ENCODE peak calls at places on chromosomes 1 and 21, in four cellular contexts. One of them, this sample, is unnamed.
A peak's percentile ranks its signal among the peaks of the same experiment; 100 is the strongest.

GRCh38 chr1:36755313-36756230 is 272.9 kb upstream of the CSF3R start:
- DNase-seq in Calu3: no peak
- DNase-seq in fibroblast of the aortic adventitia: no peak
- DNase-seq in PC-3: no peak
- DNase-seq in this sample: no peak

GRCh38 chr1:93244298-93245069 is 64.0 kb downstream of the CCDC18 start:
- DNase-seq in Calu3: no peak
- DNase-seq in PC-3: no peak
- DNase-seq in fibroblast of the aortic adventitia: peak; percentile 14
- DNase-seq in this sample: no peak

GRCh38 chr1:213987422-213987875 is 324 bp upstream of the PROX1 start:
- DNase-seq in Calu3: no peak
- DNase-seq in fibroblast of the aortic adventitia: no peak
- DNase-seq in PC-3: peak; percentile 30
- DNase-seq in this sample: no peak

GRCh38 chr1:174397261-174397660 is 50.5 kb upstream of the GPR52 start:
- DNase-seq in PC-3: no peak
- DNase-seq in Calu3: no peak
- DNase-seq in fibroblast of the aortic adventitia: no peak
- DNase-seq in this sample: no peak

GRCh38 chr1:209895709-209896108 is 42.3 kb upstream of the SYT14 start:
- DNase-seq in fibroblast of the aortic adventitia: peak; percentile 81
- DNase-seq in Calu3: peak; percentile 56
- DNase-seq in PC-3: peak; percentile 96
- DNase-seq in this sample: peak; percentile 81

GRCh38 chr1:45544530-45544929 is 6.1 kb upstream of the AKR1A1 start:
- DNase-seq in PC-3: no peak
- DNase-seq in Calu3: no peak
- DNase-seq in fibroblast of the aortic adventitia: no peak
- DNase-seq in this sample: no peak

GRCh38 chr1:41394918-41395598 is 33.8 kb downstream of the FOXO6 start:
- DNase-seq in PC-3: no peak
- DNase-seq in Calu3: no peak
- DNase-seq in fibroblast of the aortic adventitia: no peak
- DNase-seq in this sample: no peak

GRCh38 chr1:71667224-71667623 is 586.4 kb upstream of the ZRANB2 start:
- DNase-seq in fibroblast of the aortic adventitia: peak; percentile 57
- DNase-seq in PC-3: peak; percentile 28
- DNase-seq in Calu3: no peak
- DNase-seq in this sample: no peak

GRCh38 chr1:9363061-9363471 is 70.4 kb downstream of the SPSB1 start:
- DNase-seq in fibroblast of the aortic adventitia: no peak
- DNase-seq in Calu3: no peak
- DNase-seq in PC-3: no peak
- DNase-seq in this sample: no peak

GRCh38 chr1:79375352-79375751 is 368.8 kb upstream of the ADGRL4 start:
- DNase-seq in Calu3: no peak
- DNase-seq in fibroblast of the aortic adventitia: no peak
- DNase-seq in PC-3: no peak
- DNase-seq in this sample: no peak

GRCh38 chr1:200888349-200888838 is 6.3 kb upstream of the INAVA start:
- DNase-seq in PC-3: peak; percentile 53
- DNase-seq in fibroblast of the aortic adventitia: no peak
- DNase-seq in Calu3: peak; percentile 30
- DNase-seq in this sample: no peak

GRCh38 chr21:45970674-45971486 is 10.7 kb upstream of the COL6A1 start:
- DNase-seq in Calu3: peak; percentile 68
- DNase-seq in PC-3: peak; percentile 62
- DNase-seq in fibroblast of the aortic adventitia: peak; percentile 52
- DNase-seq in this sample: no peak

GRCh38 chr1:116824631-116825399 is 70.6 kb downstream of the CD2 start:
- DNase-seq in Calu3: no peak
- DNase-seq in PC-3: no peak
- DNase-seq in fibroblast of the aortic adventitia: no peak
- DNase-seq in this sample: no peak

GRCh38 chr1:211329764-211330201 is 3.1 kb downstream of the TRAF5 start:
- DNase-seq in PC-3: no peak
- DNase-seq in fibroblast of the aortic adventitia: no peak
- DNase-seq in Calu3: no peak
- DNase-seq in this sample: no peak

GRCh38 chr1:17903386-17903785 is 148.3 kb downstream of the ACTL8 start:
- DNase-seq in PC-3: no peak
- DNase-seq in fibroblast of the aortic adventitia: peak; percentile 17
- DNase-seq in Calu3: peak; percentile 10
- DNase-seq in this sample: no peak

GRCh38 chr1:59900640-59901039 is 25.9 kb downstream of the CYP2J2 start:
- DNase-seq in PC-3: no peak
- DNase-seq in fibroblast of the aortic adventitia: no peak
- DNase-seq in Calu3: no peak
- DNase-seq in this sample: no peak

GRCh38 chr1:76939107-76939816 is 72.0 kb downstream of the ST6GALNAC5 start:
- DNase-seq in PC-3: no peak
- DNase-seq in fibroblast of the aortic adventitia: peak; percentile 21
- DNase-seq in Calu3: no peak
- DNase-seq in this sample: peak; percentile 72

GRCh38 chr1:236039736-236040670 is 24.9 kb downstream of the NID1 start:
- DNase-seq in Calu3: no peak
- DNase-seq in PC-3: no peak
- DNase-seq in fibroblast of the aortic adventitia: peak; percentile 46
- DNase-seq in this sample: no peak

GRCh38 chr21:28762357-28762735 is 230.3 kb downstream of the LTN1 start:
- DNase-seq in PC-3: no peak
- DNase-seq in fibroblast of the aortic adventitia: no peak
- DNase-seq in Calu3: no peak
- DNase-seq in this sample: no peak

GRCh38 chr1:186244825-186245224 is 130.2 kb downstream of the TPR start:
- DNase-seq in PC-3: peak; percentile 9
- DNase-seq in Calu3: no peak
- DNase-seq in fibroblast of the aortic adventitia: peak; percentile 7
- DNase-seq in this sample: no peak

GRCh38 chr1:35650416-35650815 is 9.1 kb upstream of the PSMB2 start:
- DNase-seq in Calu3: no peak
- DNase-seq in fibroblast of the aortic adventitia: no peak
- DNase-seq in PC-3: no peak
- DNase-seq in this sample: no peak

GRCh38 chr1:66739401-66740157 is 12.7 kb upstream of the DYNLT5 start:
- DNase-seq in PC-3: no peak
- DNase-seq in Calu3: no peak
- DNase-seq in fibroblast of the aortic adventitia: no peak
- DNase-seq in this sample: no peak

GRCh38 chr1:193927550-193927949 is 741.1 kb upstream of the B3GALT2 start:
- DNase-seq in fibroblast of the aortic adventitia: no peak
- DNase-seq in Calu3: no peak
- DNase-seq in PC-3: no peak
- DNase-seq in this sample: no peak

GRCh38 chr1:16257968-16258367 is 21.0 kb upstream of the CPLANE2 start:
- DNase-seq in fibroblast of the aortic adventitia: no peak
- DNase-seq in Calu3: no peak
- DNase-seq in PC-3: no peak
- DNase-seq in this sample: no peak

GRCh38 chr1:112905420-112906154 is 50.4 kb downstream of the SLC16A1 start:
- DNase-seq in fibroblast of the aortic adventitia: peak; percentile 63
- DNase-seq in Calu3: peak; percentile 11
- DNase-seq in PC-3: peak; percentile 67
- DNase-seq in this sample: no peak

GRCh38 chr1:54077359-54077758 is 24.0 kb downstream of the TCEANC2 start:
- DNase-seq in fibroblast of the aortic adventitia: no peak
- DNase-seq in Calu3: no peak
- DNase-seq in PC-3: no peak
- DNase-seq in this sample: no peak

GRCh38 chr1:54084794-54085193 is 31.4 kb downstream of the TCEANC2 start:
- DNase-seq in Calu3: no peak
- DNase-seq in fibroblast of the aortic adventitia: no peak
- DNase-seq in PC-3: no peak
- DNase-seq in this sample: no peak

GRCh38 chr1:54086754-54087153 is 33.3 kb downstream of the TCEANC2 start:
- DNase-seq in Calu3: no peak
- DNase-seq in PC-3: no peak
- DNase-seq in fibroblast of the aortic adventitia: no peak
- DNase-seq in this sample: no peak

GRCh38 chr1:54080598-54081049 is 27.2 kb downstream of the TCEANC2 start:
- DNase-seq in Calu3: no peak
- DNase-seq in PC-3: no peak
- DNase-seq in fibroblast of the aortic adventitia: no peak
- DNase-seq in this sample: no peak

DNA sequence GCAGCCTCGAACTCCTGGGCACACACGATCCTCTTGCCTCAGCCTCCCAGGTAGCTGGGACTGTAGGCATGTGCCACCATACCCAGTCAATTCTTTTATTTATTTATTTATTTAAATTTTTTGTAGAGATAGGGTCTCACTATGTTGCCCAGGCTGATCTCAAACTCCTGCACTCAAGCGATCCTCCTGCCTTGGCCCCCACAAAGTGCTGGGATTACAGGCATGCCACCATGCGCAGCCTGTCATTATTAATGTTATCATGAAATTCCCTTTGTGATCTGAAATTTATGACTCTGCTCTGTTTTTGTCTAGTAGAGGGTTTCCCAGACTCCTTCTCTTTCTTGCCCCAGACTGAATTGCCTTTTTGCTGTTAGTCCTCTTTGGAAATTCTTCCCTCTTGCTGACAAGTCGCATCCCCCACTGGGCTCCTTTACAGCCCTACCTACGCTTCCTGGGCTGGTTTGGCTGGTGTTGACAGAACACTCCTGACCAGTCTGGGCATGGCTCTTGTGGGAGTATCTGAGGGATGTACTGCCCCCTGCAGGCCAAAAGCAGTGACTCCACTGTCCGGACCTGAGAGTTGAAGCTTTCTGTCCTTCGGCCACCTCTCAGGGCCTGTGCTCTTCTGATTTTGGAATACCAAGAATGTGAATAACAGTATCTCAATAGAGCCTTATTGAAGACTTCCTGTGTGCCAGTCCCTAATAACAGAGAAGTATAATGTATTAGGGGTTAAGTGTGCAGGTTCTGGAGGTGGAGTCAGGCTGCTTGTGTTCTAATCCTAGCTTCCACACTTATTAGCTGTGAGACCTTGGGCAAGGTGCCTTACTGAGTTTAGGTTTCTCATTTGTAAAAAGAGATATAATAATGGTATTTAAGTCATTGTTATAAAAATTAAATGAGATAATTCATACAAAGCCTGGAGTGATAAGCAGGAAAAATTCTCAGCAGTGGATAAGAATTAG is 28.2 kb downstream of the TCEANC2 start:
- DNase-seq in Calu3: peak; percentile 70
- DNase-seq in fibroblast of the aortic adventitia: peak; percentile 77
- DNase-seq in PC-3: peak; percentile 87
- DNase-seq in this sample: peak; percentile 56
- TF ChIP-seq CTCF in Calu3: peak; percentile 61
- TF ChIP-seq CTCF in fibroblast of the aortic adventitia: peak; percentile 76
- TF ChIP-seq CTCF in PC-3: peak; percentile 94
- TF ChIP-seq CTCF in this sample: peak; percentile 95

DNA sequence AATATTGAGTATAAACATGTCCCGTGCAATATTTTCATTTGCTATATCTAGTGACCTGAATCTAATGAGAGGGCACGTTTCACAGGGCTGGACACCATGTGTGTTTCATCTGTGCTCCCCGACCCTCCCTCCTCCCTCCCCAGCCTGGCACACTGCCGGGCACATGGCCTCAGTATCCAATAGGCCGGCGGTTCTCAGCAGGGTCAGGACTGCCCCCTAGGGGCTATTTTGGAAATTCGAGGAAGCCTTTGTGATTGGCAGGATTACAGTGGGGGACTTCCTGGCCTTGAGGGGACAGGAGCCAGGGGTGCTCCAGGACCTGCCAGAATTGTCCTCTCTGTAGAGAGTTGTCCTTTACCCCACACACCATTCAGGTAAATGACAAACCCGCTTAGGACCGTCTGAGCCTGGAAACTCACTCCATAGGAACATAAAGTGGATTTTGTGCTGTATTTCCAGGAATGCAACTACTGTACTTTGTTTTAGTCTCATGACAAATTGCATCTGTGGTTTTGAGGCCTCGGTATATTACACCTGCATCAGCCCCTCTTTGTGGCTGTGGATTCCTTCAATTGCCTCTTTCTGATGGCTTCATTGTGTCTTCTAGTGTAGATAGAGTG is 109.5 kb upstream of the SIM2 start:
- DNase-seq in Calu3: peak; percentile 49
- DNase-seq in PC-3: peak; percentile 70
- DNase-seq in fibroblast of the aortic adventitia: peak; percentile 70
- DNase-seq in this sample: peak; percentile 35
- TF ChIP-seq CTCF in Calu3: peak; percentile 67
- TF ChIP-seq CTCF in PC-3: peak; percentile 87
- TF ChIP-seq CTCF in fibroblast of the aortic adventitia: peak; percentile 75
- TF ChIP-seq CTCF in this sample: peak; percentile 85

GRCh38 chr1:64098856-64099606 is 104.4 kb upstream of the UBE2U start:
- DNase-seq in PC-3: no peak
- DNase-seq in fibroblast of the aortic adventitia: no peak
- DNase-seq in Calu3: no peak
- DNase-seq in this sample: no peak

GRCh38 chr1:64095832-64096231 is 107.6 kb upstream of the UBE2U start:
- DNase-seq in PC-3: no peak
- DNase-seq in fibroblast of the aortic adventitia: no peak
- DNase-seq in Calu3: no peak
- DNase-seq in this sample: no peak

GRCh38 chr1:64100791-64101190 is 102.6 kb upstream of the UBE2U start:
- DNase-seq in Calu3: no peak
- DNase-seq in PC-3: no peak
- DNase-seq in fibroblast of the aortic adventitia: peak; percentile 52
- DNase-seq in this sample: no peak

GRCh38 chr1:64098436-64098835 is 105.0 kb upstream of the UBE2U start:
- DNase-seq in fibroblast of the aortic adventitia: no peak
- DNase-seq in Calu3: no peak
- DNase-seq in PC-3: no peak
- DNase-seq in this sample: no peak

GRCh38 chr1:64097859-64098258 is 105.6 kb upstream of the UBE2U start:
- DNase-seq in PC-3: no peak
- DNase-seq in Calu3: peak; percentile 3
- DNase-seq in fibroblast of the aortic adventitia: no peak
- DNase-seq in this sample: no peak
- TF ChIP-seq CTCF in PC-3: no peak
- TF ChIP-seq CTCF in Calu3: no peak
- TF ChIP-seq CTCF in fibroblast of the aortic adventitia: no peak
- TF ChIP-seq CTCF in this sample: no peak

GRCh38 chr1:58839871-58840835 is 56.3 kb upstream of the JUN start:
- DNase-seq in PC-3: no peak
- DNase-seq in Calu3: no peak
- DNase-seq in fibroblast of the aortic adventitia: peak; percentile 63
- DNase-seq in this sample: peak; percentile 43

GRCh38 chr1:58839147-58839795 is 55.4 kb upstream of the JUN start:
- DNase-seq in Calu3: no peak
- DNase-seq in PC-3: no peak
- DNase-seq in fibroblast of the aortic adventitia: no peak
- DNase-seq in this sample: no peak

GRCh38 chr1:58844176-58844575 is 60.3 kb upstream of the JUN start:
- DNase-seq in Calu3: no peak
- DNase-seq in fibroblast of the aortic adventitia: peak; percentile 60
- DNase-seq in PC-3: no peak
- DNase-seq in this sample: no peak

GRCh38 chr1:58842941-58843340 is 59.1 kb upstream of the JUN start:
- DNase-seq in PC-3: no peak
- DNase-seq in fibroblast of the aortic adventitia: no peak
- DNase-seq in Calu3: no peak
- DNase-seq in this sample: no peak

GRCh38 chr1:58841455-58841854 is 57.6 kb upstream of the JUN start:
- DNase-seq in PC-3: peak; percentile 30
- DNase-seq in fibroblast of the aortic adventitia: no peak
- DNase-seq in Calu3: no peak
- DNase-seq in this sample: no peak
- TF ChIP-seq CTCF in PC-3: peak; percentile 53
- TF ChIP-seq CTCF in fibroblast of the aortic adventitia: peak; percentile 37
- TF ChIP-seq CTCF in Calu3: peak; percentile 35
- TF ChIP-seq CTCF in this sample: peak; percentile 72

GRCh38 chr1:159008744-159009188 is 941 bp upstream of the IFI16 start:
- DNase-seq in PC-3: no peak
- DNase-seq in Calu3: no peak
- DNase-seq in fibroblast of the aortic adventitia: no peak
- DNase-seq in this sample: no peak
- TF ChIP-seq CTCF in PC-3: no peak
- TF ChIP-seq CTCF in Calu3: no peak
- TF ChIP-seq CTCF in fibroblast of the aortic adventitia: no peak
- TF ChIP-seq CTCF in this sample: no peak

This sample was measured in HFFc6.